ENCODE peak calls at places on chromosomes 12 and 14, in nine cellular contexts. One of them, this sample, is unnamed.
A peak's percentile ranks its signal among the peaks of the same experiment; 100 is the strongest.

GRCh38 chr12:25436206-25436912 is 116.7 kb downstream of the LMNTD1 start:
- DNase-seq in A549: peak; percentile 63
- DNase-seq in WERI-Rb-1: peak; percentile 29
- DNase-seq in natural killer cell: no peak
- DNase-seq in K562: peak; percentile 60
- DNase-seq in progenitor cell of endocrine pancreas: no peak
- DNase-seq in astrocyte of the spinal cord: peak; percentile 85
- DNase-seq in upper lobe of right lung: no peak
- DNase-seq in psoas muscle: no peak
- DNase-seq in this sample: no peak

GRCh38 chr12:16020034-16020433 is 108.9 kb downstream of the DERA start:
- DNase-seq in A549: no peak
- DNase-seq in WERI-Rb-1: no peak
- DNase-seq in natural killer cell: no peak
- DNase-seq in K562: no peak
- DNase-seq in progenitor cell of endocrine pancreas: no peak
- DNase-seq in astrocyte of the spinal cord: no peak
- DNase-seq in upper lobe of right lung: no peak
- DNase-seq in psoas muscle: no peak
- DNase-seq in this sample: no peak

GRCh38 chr12:127803545-127803944 is 463.4 kb upstream of the TMEM132C start:
- DNase-seq in A549: no peak
- DNase-seq in WERI-Rb-1: no peak
- DNase-seq in natural killer cell: no peak
- DNase-seq in K562: no peak
- DNase-seq in progenitor cell of endocrine pancreas: no peak
- DNase-seq in astrocyte of the spinal cord: peak; percentile 12
- DNase-seq in upper lobe of right lung: no peak
- DNase-seq in psoas muscle: no peak
- DNase-seq in this sample: no peak

GRCh38 chr14:91140672-91141071 is 26.8 kb downstream of the DGLUCY start:
- DNase-seq in A549: peak; percentile 51
- DNase-seq in WERI-Rb-1: peak; percentile 59
- DNase-seq in natural killer cell: no peak
- DNase-seq in K562: peak; percentile 13
- DNase-seq in progenitor cell of endocrine pancreas: no peak
- DNase-seq in astrocyte of the spinal cord: peak; percentile 22
- DNase-seq in upper lobe of right lung: no peak
- DNase-seq in psoas muscle: no peak
- DNase-seq in this sample: no peak

GRCh38 chr14:77498984-77499527 is 440 bp upstream of the ISM2 start:
- DNase-seq in A549: no peak
- DNase-seq in WERI-Rb-1: no peak
- DNase-seq in natural killer cell: no peak
- DNase-seq in K562: no peak
- DNase-seq in progenitor cell of endocrine pancreas: no peak
- DNase-seq in astrocyte of the spinal cord: no peak
- DNase-seq in upper lobe of right lung: peak; percentile 59
- DNase-seq in psoas muscle: no peak
- DNase-seq in this sample: no peak

GRCh38 chr14:52583544-52583943 is 30.9 kb downstream of the GPR137C start:
- DNase-seq in A549: no peak
- DNase-seq in WERI-Rb-1: no peak
- DNase-seq in natural killer cell: no peak
- DNase-seq in K562: no peak
- DNase-seq in progenitor cell of endocrine pancreas: no peak
- DNase-seq in astrocyte of the spinal cord: peak; percentile 2
- DNase-seq in upper lobe of right lung: no peak
- DNase-seq in psoas muscle: no peak
- DNase-seq in this sample: no peak

GRCh38 chr14:90194706-90195105 is 61.6 kb upstream of the PSMC1 start:
- DNase-seq in A549: no peak
- DNase-seq in WERI-Rb-1: no peak
- DNase-seq in natural killer cell: no peak
- DNase-seq in K562: no peak
- DNase-seq in progenitor cell of endocrine pancreas: no peak
- DNase-seq in astrocyte of the spinal cord: no peak
- DNase-seq in upper lobe of right lung: no peak
- DNase-seq in psoas muscle: no peak
- DNase-seq in this sample: no peak

GRCh38 chr12:93572712-93573551 is 457 bp downstream of the SOCS2 start:
- DNase-seq in A549: no peak
- DNase-seq in WERI-Rb-1: no peak
- DNase-seq in natural killer cell: peak; percentile 16
- DNase-seq in K562: no peak
- DNase-seq in progenitor cell of endocrine pancreas: peak; percentile 32
- DNase-seq in astrocyte of the spinal cord: peak; percentile 32
- DNase-seq in upper lobe of right lung: peak; percentile 68
- DNase-seq in psoas muscle: peak; percentile 43
- DNase-seq in this sample: no peak

GRCh38 chr14:77641207-77641533 is 24.7 kb upstream of the SPTLC2 start:
- DNase-seq in A549: no peak
- DNase-seq in WERI-Rb-1: no peak
- DNase-seq in natural killer cell: no peak
- DNase-seq in K562: no peak
- DNase-seq in progenitor cell of endocrine pancreas: no peak
- DNase-seq in astrocyte of the spinal cord: no peak
- DNase-seq in upper lobe of right lung: no peak
- DNase-seq in psoas muscle: no peak
- DNase-seq in this sample: no peak

GRCh38 chr12:74401966-74402365 is 135.7 kb upstream of the ATXN7L3B start:
- DNase-seq in A549: peak; percentile 28
- DNase-seq in WERI-Rb-1: no peak
- DNase-seq in natural killer cell: no peak
- DNase-seq in K562: no peak
- DNase-seq in progenitor cell of endocrine pancreas: no peak
- DNase-seq in astrocyte of the spinal cord: no peak
- DNase-seq in upper lobe of right lung: no peak
- DNase-seq in psoas muscle: no peak
- DNase-seq in this sample: no peak

GRCh38 chr12:6754406-6754805 is 1.5 kb upstream of the MLF2 start:
- DNase-seq in A549: no peak
- DNase-seq in WERI-Rb-1: no peak
- DNase-seq in natural killer cell: no peak
- DNase-seq in K562: no peak
- DNase-seq in progenitor cell of endocrine pancreas: no peak
- DNase-seq in astrocyte of the spinal cord: no peak
- DNase-seq in upper lobe of right lung: no peak
- DNase-seq in psoas muscle: no peak
- DNase-seq in this sample: no peak

GRCh38 chr12:20374775-20375174 is 6.4 kb downstream of the PDE3A start:
- DNase-seq in A549: no peak
- DNase-seq in WERI-Rb-1: no peak
- DNase-seq in natural killer cell: no peak
- DNase-seq in K562: no peak
- DNase-seq in progenitor cell of endocrine pancreas: no peak
- DNase-seq in astrocyte of the spinal cord: no peak
- DNase-seq in upper lobe of right lung: no peak
- DNase-seq in psoas muscle: no peak
- DNase-seq in this sample: no peak

GRCh38 chr12:20372326-20373097 is 4.2 kb downstream of the PDE3A start:
- DNase-seq in A549: no peak
- DNase-seq in WERI-Rb-1: no peak
- DNase-seq in natural killer cell: no peak
- DNase-seq in K562: no peak
- DNase-seq in progenitor cell of endocrine pancreas: no peak
- DNase-seq in astrocyte of the spinal cord: no peak
- DNase-seq in upper lobe of right lung: no peak
- DNase-seq in psoas muscle: no peak
- DNase-seq in this sample: no peak

GRCh38 chr12:20382117-20382516 is 13.8 kb downstream of the PDE3A start:
- DNase-seq in A549: no peak
- DNase-seq in WERI-Rb-1: no peak
- DNase-seq in natural killer cell: no peak
- DNase-seq in K562: no peak
- DNase-seq in progenitor cell of endocrine pancreas: no peak
- DNase-seq in astrocyte of the spinal cord: no peak
- DNase-seq in upper lobe of right lung: no peak
- DNase-seq in psoas muscle: no peak
- DNase-seq in this sample: no peak

GRCh38 chr12:20377750-20378149 is 9.4 kb downstream of the PDE3A start:
- DNase-seq in A549: no peak
- DNase-seq in WERI-Rb-1: no peak
- DNase-seq in natural killer cell: no peak
- DNase-seq in K562: no peak
- DNase-seq in progenitor cell of endocrine pancreas: no peak
- DNase-seq in astrocyte of the spinal cord: no peak
- DNase-seq in upper lobe of right lung: no peak
- DNase-seq in psoas muscle: no peak
- DNase-seq in this sample: no peak

GRCh38 chr12:20376984-20377383 is 8.6 kb downstream of the PDE3A start:
- DNase-seq in A549: no peak
- DNase-seq in WERI-Rb-1: no peak
- DNase-seq in natural killer cell: no peak
- DNase-seq in K562: no peak
- DNase-seq in progenitor cell of endocrine pancreas: no peak
- DNase-seq in astrocyte of the spinal cord: peak; percentile 36
- DNase-seq in upper lobe of right lung: no peak
- DNase-seq in psoas muscle: no peak
- DNase-seq in this sample: no peak
- TF ChIP-seq CTCF in A549: peak; percentile 45
- TF ChIP-seq CTCF in WERI-Rb-1: peak; percentile 17
- TF ChIP-seq CTCF in natural killer cell: no peak
- TF ChIP-seq CTCF in K562: no peak
- TF ChIP-seq CTCF in progenitor cell of endocrine pancreas: peak; percentile 58
- TF ChIP-seq CTCF in astrocyte of the spinal cord: peak; percentile 33
- TF ChIP-seq CTCF in upper lobe of right lung: peak; percentile 25
- TF ChIP-seq CTCF in psoas muscle: peak; percentile 39
- TF ChIP-seq CTCF in this sample: peak; percentile 66

DNA sequence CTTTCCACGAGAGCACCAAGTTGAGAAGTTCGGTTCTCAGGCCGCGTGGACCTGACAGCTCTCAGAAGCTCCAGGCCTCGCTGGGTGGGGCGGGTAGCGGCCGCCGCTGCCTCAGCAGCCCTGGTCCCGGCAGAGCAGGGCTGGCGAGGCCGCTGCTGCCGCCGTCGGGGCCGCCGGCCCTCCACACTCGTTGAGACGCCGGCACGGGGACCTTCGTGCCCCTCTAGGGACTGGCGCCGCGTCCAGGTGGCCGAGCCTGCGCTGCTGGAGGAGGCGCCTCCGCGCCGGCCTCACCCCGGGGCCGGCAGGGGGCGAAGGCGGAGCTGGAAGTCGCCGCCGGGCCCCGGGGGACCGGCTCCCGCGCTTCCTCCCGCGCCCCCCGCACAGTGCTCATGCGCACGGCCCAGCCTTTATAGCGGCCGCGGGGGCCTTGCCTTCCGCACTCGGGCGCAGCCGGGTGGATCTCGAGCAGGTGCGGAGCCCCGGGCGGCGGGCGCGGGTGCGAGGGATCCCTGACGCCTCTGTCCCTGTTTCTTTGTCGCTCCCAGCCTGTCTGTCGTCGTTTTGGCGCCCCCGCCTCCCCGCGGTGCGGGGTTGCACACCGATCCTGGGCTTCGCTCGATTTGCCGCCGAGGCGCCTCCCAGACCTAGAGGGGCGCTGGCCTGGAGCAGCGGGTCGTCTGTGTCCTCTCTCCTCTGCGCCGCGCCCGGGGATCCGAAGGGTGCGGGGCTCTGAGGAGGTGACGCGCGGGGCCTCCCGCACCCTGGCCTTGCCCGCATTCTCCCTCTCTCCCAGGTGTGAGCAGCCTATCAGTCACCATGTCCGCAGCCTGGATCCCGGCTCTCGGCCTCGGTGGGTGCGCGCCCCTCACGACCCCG is at the start of gene COCH:
- DNase-seq in A549: peak; percentile 74
- DNase-seq in WERI-Rb-1: peak; percentile 47
- DNase-seq in natural killer cell: peak; percentile 18
- DNase-seq in K562: peak; percentile 85
- DNase-seq in progenitor cell of endocrine pancreas: peak; percentile 64
- DNase-seq in astrocyte of the spinal cord: no peak
- DNase-seq in upper lobe of right lung: peak; percentile 64
- DNase-seq in psoas muscle: peak; percentile 33
- DNase-seq in this sample: peak; percentile 70
- TF ChIP-seq CTCF in A549: peak; percentile 43
- TF ChIP-seq CTCF in WERI-Rb-1: no peak
- TF ChIP-seq CTCF in natural killer cell: peak; percentile 38
- TF ChIP-seq CTCF in K562: peak; percentile 48
- TF ChIP-seq CTCF in progenitor cell of endocrine pancreas: peak; percentile 61
- TF ChIP-seq CTCF in astrocyte of the spinal cord: peak; percentile 27
- TF ChIP-seq CTCF in upper lobe of right lung: peak; percentile 19
- TF ChIP-seq CTCF in psoas muscle: peak; percentile 19
- TF ChIP-seq CTCF in this sample: peak; percentile 69

DNA sequence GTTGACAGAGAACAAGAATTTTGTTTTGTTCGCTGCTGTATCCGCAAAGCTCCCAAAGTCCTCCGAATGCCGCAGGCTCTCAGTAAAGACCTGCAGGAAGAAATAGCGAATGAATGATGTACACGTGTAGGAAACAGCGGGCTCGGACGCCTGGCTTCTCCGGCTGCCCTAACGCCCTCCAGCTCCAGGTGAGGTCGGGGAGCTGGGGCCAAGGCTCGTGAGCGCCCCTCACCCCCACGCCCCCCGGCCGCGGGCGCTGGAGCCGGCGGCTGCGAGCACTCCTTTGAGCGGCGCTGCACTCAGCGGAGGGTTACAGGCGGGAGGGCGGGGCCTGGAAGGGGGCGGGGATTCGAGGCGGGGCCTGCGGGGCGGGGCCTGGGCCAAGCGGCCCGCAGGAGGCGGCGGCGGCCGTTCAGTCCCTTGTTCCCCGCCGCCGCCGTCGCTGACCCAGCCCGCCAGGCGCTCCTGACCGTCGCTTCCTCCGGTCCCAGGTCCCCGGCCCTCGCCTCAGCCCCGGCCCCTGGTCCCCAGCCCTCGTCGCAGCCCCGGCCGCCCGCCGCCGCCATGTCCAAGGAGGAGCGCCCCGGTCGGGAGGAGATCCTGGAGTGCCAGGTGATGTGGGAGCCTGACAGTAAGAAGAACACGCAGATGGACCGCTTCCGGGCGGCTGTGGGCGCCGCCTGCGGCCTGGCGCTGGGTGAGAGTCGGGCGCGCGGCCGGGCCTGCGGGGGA is at the start of gene AACS:
- DNase-seq in A549: peak; percentile 83
- DNase-seq in WERI-Rb-1: peak; percentile 79
- DNase-seq in natural killer cell: peak; percentile 64
- DNase-seq in K562: peak; percentile 96
- DNase-seq in progenitor cell of endocrine pancreas: peak; percentile 72
- DNase-seq in astrocyte of the spinal cord: peak; percentile 70
- DNase-seq in upper lobe of right lung: peak; percentile 91
- DNase-seq in psoas muscle: peak; percentile 78
- DNase-seq in this sample: peak; percentile 82
- TF ChIP-seq CTCF in A549: no peak
- TF ChIP-seq CTCF in WERI-Rb-1: no peak
- TF ChIP-seq CTCF in natural killer cell: no peak
- TF ChIP-seq CTCF in K562: no peak
- TF ChIP-seq CTCF in progenitor cell of endocrine pancreas: no peak
- TF ChIP-seq CTCF in astrocyte of the spinal cord: no peak
- TF ChIP-seq CTCF in upper lobe of right lung: no peak
- TF ChIP-seq CTCF in psoas muscle: no peak
- TF ChIP-seq CTCF in this sample: no peak

DNA sequence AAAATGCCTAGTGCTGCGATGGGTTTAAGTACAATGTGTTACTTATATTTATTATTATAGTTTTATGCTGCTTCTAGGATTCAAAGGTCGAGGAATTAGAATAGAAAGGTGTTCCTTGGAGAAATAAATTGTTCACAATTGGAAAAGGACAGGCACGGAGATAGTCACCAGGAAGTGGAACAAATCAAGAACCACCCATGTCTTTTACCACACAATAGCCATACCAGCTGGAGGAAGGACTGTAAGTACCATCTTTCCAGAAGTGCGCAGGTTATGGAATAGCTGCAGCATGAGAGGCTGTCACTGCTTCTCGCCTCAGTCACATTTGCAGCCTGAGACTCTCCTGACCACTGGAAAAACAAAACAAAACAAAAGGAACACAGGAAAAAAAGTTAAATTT is 40.5 kb upstream of the MANSC4 start:
- DNase-seq in A549: no peak
- DNase-seq in WERI-Rb-1: no peak
- DNase-seq in natural killer cell: no peak
- DNase-seq in K562: no peak
- DNase-seq in progenitor cell of endocrine pancreas: no peak
- DNase-seq in astrocyte of the spinal cord: no peak
- DNase-seq in upper lobe of right lung: no peak
- DNase-seq in psoas muscle: no peak
- DNase-seq in this sample: no peak
- TF ChIP-seq CTCF in A549: no peak
- TF ChIP-seq CTCF in WERI-Rb-1: no peak
- TF ChIP-seq CTCF in natural killer cell: no peak
- TF ChIP-seq CTCF in K562: no peak
- TF ChIP-seq CTCF in progenitor cell of endocrine pancreas: no peak
- TF ChIP-seq CTCF in astrocyte of the spinal cord: no peak
- TF ChIP-seq CTCF in upper lobe of right lung: no peak
- TF ChIP-seq CTCF in psoas muscle: no peak
- TF ChIP-seq CTCF in this sample: no peak